ENCODE peak calls at places on chromosomes 6 and 20, in eight cellular contexts. K is brain microvascular endothelial cell, E is transverse colon, J is upper lobe of right lung, G is pancreas, N is hepatocyte, V is stomach, Y is BJ. X is an unnamed sample. For H3K27me3, the result is how much of the 10 kb centered on the place peaks cover.

GRCh38 chr20:7503501-7503900 is 436.8 kb downstream of the HAO1 start:
- DNase-seq in K (no peak), G (no peak), E (no peak), Y (no peak), V (no peak), N (no peak), J (no peak), X (no peak)

GRCh38 chr6:85458782-85459181 is 8.9 kb downstream of the NT5E start:
- DNase-seq in E (no peak), V (no peak), G (no peak), K (no peak), Y (no peak), J (no peak), N (no peak), X (no peak)

GRCh38 chr20:37234254-37234581 is 27.4 kb downstream of the GHRH start:
- DNase-seq in Y (no peak), V (no peak), G (no peak), N (no peak), K (no peak), E (no peak), J (no peak), X (no peak)

GRCh38 chr6:32064706-32065105 is 26.5 kb downstream of the CYP21A2 start:
- DNase-seq in V (no peak), Y (no peak), G (no peak), J (no peak), E (no peak), N (no peak), K (no peak), X (no peak)

GRCh38 chr20:10427060-10427692 is 6.8 kb downstream of the MKKS start:
- DNase-seq in G (peak), Y (no peak), K (peak), E (peak), V (peak), J (no peak), N (peak), X (peak)

GRCh38 chr6:163764565-163764964 is 350.0 kb downstream of the QKI start:
- DNase-seq in J (no peak), V (no peak), Y (no peak), G (no peak), E (no peak), N (no peak), K (peak), X (no peak)

GRCh38 chr6:47407295-47408281 is 70.0 kb upstream of the CD2AP start:
- DNase-seq in Y (peak), N (no peak), K (peak), J (no peak), E (no peak), G (no peak), V (no peak), X (no peak)

GRCh38 chr20:25540273-25540672 is 45.1 kb downstream of the NINL start:
- DNase-seq in V (no peak), N (no peak), E (no peak), K (no peak), J (no peak), Y (no peak), G (no peak), X (no peak)

GRCh38 chr6:47629954-47630353 is 68.4 kb upstream of the ADGRF4 start:
- DNase-seq in J (no peak), N (no peak), V (no peak), G (no peak), Y (no peak), K (no peak), E (no peak), X (no peak)

GRCh38 chr6:31738048-31738979 is 1.5 kb upstream of the MSH5 start:
- DNase-seq in Y (no peak), E (peak), G (peak), K (peak), N (peak), V (peak), J (peak), X (peak)

GRCh38 chr6:8278562-8278961 is 156.8 kb downstream of the SLC35B3 start:
- DNase-seq in J (no peak), Y (no peak), N (no peak), E (no peak), G (no peak), V (no peak), K (no peak), X (no peak)

GRCh38 chr6:139577124-139577800 is 202.8 kb upstream of the CITED2 start:
- DNase-seq in Y (no peak), N (no peak), K (no peak), E (no peak), J (no peak), V (no peak), G (peak), X (no peak)

GRCh38 chr6:33081098-33081824 is 5.5 kb downstream of the HLA-DPB1 start:
- DNase-seq in E (no peak), Y (no peak), J (no peak), V (no peak), N (no peak), G (no peak), K (no peak), X (no peak)

GRCh38 chr20:59850018-59850641 is 83.3 kb downstream of the SYCP2 start:
- DNase-seq in V (no peak), K (no peak), J (no peak), Y (no peak), N (peak), E (no peak), G (no peak), X (no peak)

GRCh38 chr6:25250878-25251277 is 28.3 kb upstream of the CARMIL1 start:
- DNase-seq in E (no peak), G (no peak), N (no peak), Y (no peak), V (no peak), J (no peak), K (peak), X (no peak)

GRCh38 chr20:20051767-20052073 is 546 bp downstream of the CRNKL1 start:
- DNase-seq in V (no peak), N (no peak), J (no peak), G (no peak), K (no peak), E (no peak), Y (no peak), X (no peak)

GRCh38 chr6:82083646-82084045 is 163.9 kb downstream of the IBTK start:
- DNase-seq in N (no peak), J (no peak), G (no peak), V (no peak), E (no peak), Y (no peak), K (no peak), X (no peak)

GRCh38 chr6:105301072-105301503 is 101.8 kb downstream of the PREP start:
- DNase-seq in J (no peak), N (peak), Y (no peak), K (no peak), E (no peak), G (no peak), V (no peak), X (no peak)

GRCh38 chr6:157025459-157025858 is 248.3 kb downstream of the ARID1B start:
- DNase-seq in N (no peak), G (no peak), K (no peak), Y (no peak), E (no peak), V (no peak), J (no peak), X (no peak)

GRCh38 chr6:73585566-73586415 is 65.0 kb upstream of the EEF1A1 start:
- DNase-seq in G (peak), E (peak), N (peak), V (peak), J (no peak), Y (peak), K (peak), X (no peak)

GRCh38 chr6:41163419-41163717 is 452 bp upstream of the TREM2 start:
- DNase-seq in J (no peak), V (no peak), K (no peak), E (no peak), N (no peak), Y (no peak), G (no peak), X (no peak)

GRCh38 chr6:33632603-33633039 is 11.5 kb downstream of the ITPR3 start:
- DNase-seq in G (peak), N (peak), E (peak), K (peak), V (peak), Y (no peak), J (no peak), X (peak)

GRCh38 chr20:33524261-33524660 is 34.4 kb downstream of the CBFA2T2 start:
- DNase-seq in E (no peak), N (no peak), V (no peak), Y (no peak), K (no peak), G (no peak), J (no peak), X (no peak)

DNA sequence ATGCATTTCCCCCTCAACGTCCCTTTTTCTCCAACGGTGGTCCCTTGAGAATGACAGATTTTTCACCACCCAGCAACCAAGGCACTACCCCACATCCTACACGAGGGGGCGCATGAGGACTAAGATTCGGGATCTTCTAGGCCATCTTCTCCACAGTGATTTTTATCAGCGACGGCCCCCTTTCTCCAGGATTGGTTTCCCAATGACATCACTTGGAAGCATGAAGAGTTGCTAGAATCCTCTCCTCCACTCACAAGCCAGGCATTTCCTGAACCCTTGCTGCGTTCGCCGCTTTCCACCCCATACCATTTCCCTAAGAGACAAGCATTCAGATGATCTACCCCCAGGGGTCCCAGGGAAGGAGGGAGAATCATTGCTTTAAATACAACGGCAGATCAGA is 252.0 kb downstream of the HIVEP2 start:
- DNase-seq in G (peak), K (peak), N (peak), J (peak), E (peak), V (peak), Y (peak), X (peak)
- H3K4me3 ChIP-seq in G (no peak), K (peak), N (no peak), J (no peak), E (no peak), V (no peak), Y (no peak), X (no peak)

DNA sequence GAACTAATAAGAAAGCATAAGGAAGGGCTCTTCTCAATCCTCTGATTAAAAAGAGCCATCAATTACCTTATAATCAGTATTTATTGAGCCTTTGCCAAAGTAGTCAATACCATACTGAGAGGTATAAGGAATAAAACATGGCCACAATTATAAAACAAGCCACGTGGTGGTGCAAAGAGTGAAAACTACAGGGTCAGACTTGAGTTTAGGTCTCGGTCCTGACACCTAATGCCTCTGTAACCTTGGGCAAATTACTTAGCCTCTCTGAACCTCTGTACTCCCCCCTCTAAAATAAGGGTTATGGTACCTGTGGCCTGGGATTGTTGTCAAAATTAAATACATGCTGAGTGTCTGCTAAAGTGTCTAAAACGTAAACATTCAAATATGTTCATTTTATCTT is 11.8 kb downstream of the TRIM10 start:
- DNase-seq in N (no peak), V (no peak), E (no peak), J (no peak), G (no peak), K (no peak), Y (no peak), X (no peak)
- TF ChIP-seq CTCF in N (no peak), V (no peak), E (no peak), J (no peak), G (no peak), K (no peak), Y (no peak), X (no peak)

DNA sequence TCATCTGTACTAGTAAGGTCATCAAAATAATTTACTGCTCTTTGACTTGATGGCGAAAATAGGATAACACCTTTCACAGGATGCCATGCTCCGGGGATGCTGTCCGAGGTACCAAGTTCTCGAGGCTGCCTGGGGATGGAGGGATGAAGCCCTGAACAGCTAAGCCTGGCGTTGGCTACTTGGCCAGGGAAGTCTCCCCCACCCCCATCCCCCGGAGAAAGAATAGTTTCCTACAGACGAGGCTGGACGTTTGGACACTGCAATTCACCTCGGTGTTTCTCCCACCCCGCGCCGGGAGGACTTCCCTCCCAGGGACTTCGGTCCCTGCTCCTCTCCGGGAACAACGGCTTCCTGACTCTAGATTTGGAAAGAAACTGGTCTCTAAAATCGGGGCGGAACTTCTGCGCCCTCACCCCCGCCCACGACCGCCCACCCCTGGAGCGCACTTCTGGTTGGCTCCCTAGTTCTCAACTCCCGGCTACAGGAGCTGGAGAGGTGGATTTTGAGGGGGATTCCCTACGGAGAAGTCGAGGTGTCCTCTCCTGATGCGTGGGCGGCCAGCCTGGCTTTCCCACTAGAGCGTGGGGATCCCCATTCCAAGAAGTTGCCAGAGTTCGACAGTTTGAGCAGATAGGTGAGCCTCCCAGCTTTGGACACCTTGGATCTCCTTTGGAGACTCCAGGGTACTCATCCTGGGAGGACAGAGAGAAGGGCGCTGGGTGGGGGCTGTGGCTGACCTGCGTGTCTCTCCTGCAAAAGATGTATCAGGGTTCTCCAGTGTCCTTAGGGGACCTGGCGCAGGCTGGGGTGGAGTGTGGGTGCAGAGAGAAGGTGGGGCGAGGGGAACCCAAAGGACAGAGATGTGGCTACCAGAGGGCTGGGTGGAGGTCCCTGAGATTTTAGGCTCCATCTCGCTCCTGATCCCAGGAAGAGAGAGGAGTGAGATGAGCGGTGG is 1.1 kb downstream of the PCSK2 start:
- DNase-seq in N (peak), G (no peak), K (no peak), J (peak), Y (no peak), E (no peak), V (no peak), X (no peak)
- H3K27me3 ChIP-seq in N (half or more), G (under half), K (under half), J (half or more), Y (under half), E (half or more), V (half or more), X (under half)

GRCh38 chr6:21033575-21034026 is 499.3 kb downstream of the CDKAL1 start:
- DNase-seq in E (no peak), N (peak), V (no peak), K (peak), J (no peak), G (no peak), Y (peak), X (no peak)
- H3K4me3 ChIP-seq in E (no peak), N (no peak), V (no peak), K (no peak), J (no peak), G (no peak), Y (no peak), X (no peak)

DNA sequence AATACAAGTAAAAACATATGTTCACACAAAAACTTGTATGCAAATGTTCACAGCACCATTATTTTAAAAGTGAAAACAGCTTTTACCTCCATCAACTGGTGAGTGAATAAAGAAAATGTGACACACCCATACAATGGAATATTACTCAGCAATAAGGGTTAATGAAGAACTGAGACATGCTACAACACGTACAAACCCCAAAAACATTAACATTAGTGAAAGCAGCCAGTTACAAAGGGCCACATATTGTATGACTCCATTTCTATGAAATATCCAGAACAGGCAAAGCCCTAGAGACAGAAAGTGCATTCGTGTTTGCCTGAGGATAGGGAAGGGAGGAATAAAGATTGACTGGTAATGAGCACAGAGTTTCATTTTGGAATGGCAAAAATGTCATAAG is 21.6 kb downstream of the EPM2A start:
- DNase-seq in Y (no peak), J (no peak), G (no peak), V (no peak), N (no peak), E (no peak), K (no peak), X (no peak)
- TF ChIP-seq CTCF in Y (no peak), J (no peak), G (no peak), V (no peak), N (no peak), E (no peak), K (no peak), X (no peak)

GRCh38 chr6:118100763-118101162 is 193.7 kb downstream of the SLC35F1 start:
- DNase-seq in V (no peak), J (no peak), G (no peak), N (no peak), K (peak), E (no peak), Y (no peak), X (no peak)
- H3K27me3 ChIP-seq in V (under half), J (under half), G (under half), N (under half), K (under half), E (under half), Y (under half), X (under half)

GRCh38 chr20:1720226-1720625 is 62.6 kb upstream of the SIRPG start:
- DNase-seq in V (no peak), J (no peak), G (no peak), N (no peak), E (no peak), K (no peak), Y (no peak), X (no peak)
- H3K4me3 ChIP-seq in V (no peak), J (no peak), G (no peak), N (no peak), E (no peak), K (no peak), Y (no peak), X (no peak)

GRCh38 chr6:141077355-141078333 is 1055.1 kb upstream of the GJE1 start:
- DNase-seq in E (no peak), N (peak), J (no peak), K (peak), V (no peak), Y (no peak), G (no peak), X (no peak)
- TF ChIP-seq CTCF in E (no peak), N (peak), J (no peak), K (peak), V (no peak), Y (no peak), G (no peak), X (no peak)

DNA sequence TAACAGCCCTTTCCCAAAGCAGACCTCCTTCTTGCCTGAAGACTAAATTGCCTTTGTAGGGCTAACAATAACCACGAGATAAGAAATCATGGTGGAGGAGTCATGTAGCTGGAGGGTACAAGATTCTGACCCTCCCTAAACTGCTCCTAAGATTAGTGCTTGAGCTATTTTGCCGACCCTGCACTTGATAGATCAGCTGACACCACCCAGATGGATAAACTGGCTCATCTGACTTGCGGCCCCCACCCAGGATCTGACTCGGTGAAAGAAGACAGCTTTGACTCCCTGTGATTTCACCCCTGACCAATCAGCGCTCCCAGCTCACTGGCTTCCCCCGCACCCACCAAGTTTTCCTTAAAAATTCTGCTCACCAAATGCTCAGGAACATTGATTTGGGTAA is 57.6 kb upstream of the UNC93A start:
- DNase-seq in N (no peak), K (no peak), G (no peak), E (no peak), Y (no peak), J (no peak), V (no peak), X (no peak)
- H3K27me3 ChIP-seq in N (under half), K (under half), G (under half), E (under half), Y (under half), J (under half), V (under half), X (under half)

DNA sequence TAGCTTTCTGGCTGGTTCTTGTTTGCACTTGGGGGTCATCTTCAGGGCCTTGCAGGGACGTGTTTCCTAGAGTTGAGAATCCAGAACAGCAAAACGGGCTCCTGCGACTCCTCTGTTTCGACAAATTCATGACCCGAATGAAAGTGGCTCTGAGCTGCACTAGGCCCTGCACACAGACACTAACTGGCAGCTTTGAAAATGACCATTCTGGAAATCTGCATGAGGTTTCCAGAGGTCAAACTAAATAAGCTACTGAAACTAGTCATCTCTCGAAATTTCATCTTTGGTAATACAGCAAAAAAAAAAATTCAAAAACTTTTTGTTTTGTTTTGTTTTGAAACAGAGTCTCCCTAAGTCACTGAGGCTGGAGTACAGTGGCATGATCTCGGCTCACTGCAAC is 15.5 kb upstream of the BMP7 start:
- DNase-seq in K (no peak), E (no peak), Y (no peak), N (no peak), J (no peak), G (no peak), V (no peak), X (no peak)
- H3K4me3 ChIP-seq in K (no peak), E (no peak), Y (no peak), N (no peak), J (no peak), G (no peak), V (no peak), X (no peak)